ENCODE peak calls at places on chromosomes 3 and 15, in eight cellular contexts. A, Z, D, P, V, Y, S and Q are unnamed samples.
A peak's percentile ranks its signal among the peaks of the same experiment; 100 is the strongest.

GRCh38 chr3:140341817-140342403 is 336.0 kb upstream of the TRIM42 start:
- DNase-seq in D (no peak), Y (no peak), S (no peak), A (no peak), Z (no peak), P (no peak), V (no peak), Q (no peak)

GRCh38 chr3:24254649-24255048 is 240.0 kb downstream of the THRB start:
- DNase-seq in S (no peak), V (peak; percentile 83), A (no peak), D (no peak), Z (peak; percentile 77), P (no peak), Y (no peak), Q (no peak)

GRCh38 chr3:7508821-7509220 is 647.9 kb downstream of the GRM7 start:
- DNase-seq in D (no peak), P (no peak), Z (no peak), Y (no peak), V (no peak), S (no peak), A (no peak), Q (no peak)

GRCh38 chr3:151404316-151404715 is 19.8 kb upstream of the P2RY12 start:
- DNase-seq in Y (no peak), Z (peak; percentile 94), S (no peak), D (no peak), P (no peak), V (peak; percentile 56), A (no peak), Q (no peak)

GRCh38 chr15:72936691-72937679 is 115.3 kb upstream of the NEO1 start:
- DNase-seq in Z (no peak), A (no peak), S (no peak), V (no peak), D (no peak), Y (no peak), P (no peak), Q (no peak)

GRCh38 chr3:118949113-118949760 is 85.4 kb downstream of the IGSF11 start:
- DNase-seq in D (no peak), A (no peak), P (no peak), V (no peak), Z (no peak), Y (no peak), S (no peak), Q (no peak)

GRCh38 chr3:58416191-58416590 is 17.4 kb downstream of the PDHB start:
- DNase-seq in V (no peak), A (no peak), Y (no peak), S (no peak), Z (peak; percentile 89), P (no peak), D (no peak), Q (no peak)

GRCh38 chr15:72236381-72237285 is 5.6 kb upstream of the PKM start:
- DNase-seq in P (no peak), A (no peak), S (no peak), Z (no peak), V (peak; percentile 16), D (no peak), Y (no peak), Q (no peak)

GRCh38 chr3:170751894-170752283 is 118.1 kb downstream of the RPL22L1 start:
- DNase-seq in D (no peak), S (no peak), Y (no peak), P (no peak), V (no peak), Z (no peak), A (no peak), Q (peak; percentile 29)

GRCh38 chr3:27544372-27544865 is 60.2 kb upstream of the SLC4A7 start:
- DNase-seq in Y (no peak), A (no peak), D (no peak), S (no peak), V (peak; percentile 90), P (no peak), Z (peak; percentile 89), Q (no peak)

GRCh38 chr3:112776000-112776399 is 70.7 kb downstream of the CD200R1L start:
- DNase-seq in V (peak; percentile 85), D (no peak), S (no peak), P (no peak), Z (no peak), A (no peak), Y (no peak), Q (no peak)

GRCh38 chr3:14791343-14791945 is 27.3 kb upstream of the FGD5 start:
- DNase-seq in V (peak; percentile 38), S (no peak), Y (peak; percentile 21), D (peak; percentile 77), P (peak; percentile 84), A (no peak), Z (peak; percentile 40), Q (no peak)

GRCh38 chr15:75065467-75065850 is 42.1 kb downstream of the PPCDC start:
- DNase-seq in P (no peak), D (peak; percentile 45), A (no peak), S (no peak), V (peak; percentile 42), Y (no peak), Z (peak; percentile 33), Q (no peak)

GRCh38 chr3:77259701-77260100 is 219.8 kb downstream of the ROBO2 start:
- DNase-seq in D (no peak), A (no peak), Z (no peak), Y (no peak), P (peak; percentile 55), V (no peak), S (no peak), Q (no peak)

GRCh38 chr3:4681301-4681700 is 188.2 kb downstream of the ITPR1 start:
- DNase-seq in A (no peak), P (no peak), V (no peak), S (no peak), D (no peak), Y (no peak), Z (no peak), Q (no peak)

GRCh38 chr3:158105124-158105709 is 1.0 kb downstream of the SHOX2 start:
- DNase-seq in D (no peak), P (peak; percentile 48), V (peak; percentile 47), Y (no peak), Z (no peak), S (no peak), A (no peak), Q (no peak)

GRCh38 chr15:70775160-70775559 is 11.8 kb upstream of the UACA start:
- DNase-seq in V (peak; percentile 91), A (no peak), Z (peak; percentile 86), D (no peak), Y (no peak), S (no peak), P (no peak), Q (no peak)

GRCh38 chr3:124927454-124928079 is 7.0 kb downstream of the MUC13 start:
- DNase-seq in V (no peak), Y (no peak), A (no peak), D (no peak), Z (no peak), S (no peak), P (no peak), Q (no peak)

GRCh38 chr15:48800811-48801460 is 9.9 kb downstream of the CEP152 start:
- DNase-seq in S (peak; percentile 38), D (no peak), A (no peak), V (peak; percentile 59), Y (no peak), Z (peak; percentile 50), P (no peak), Q (peak; percentile 43)

GRCh38 chr15:28989239-28989830 is 103.6 kb downstream of the APBA2 start:
- DNase-seq in S (peak; percentile 87), P (no peak), D (no peak), V (no peak), A (no peak), Z (no peak), Y (no peak), Q (peak; percentile 86)

GRCh38 chr3:46966811-46967210 is 9.7 kb downstream of the CCDC12 start:
- DNase-seq in A (no peak), V (no peak), S (no peak), D (no peak), Z (no peak), Y (no peak), P (peak; percentile 36), Q (no peak)

GRCh38 chr3:164064298-164064697 is 1014.0 kb downstream of the SI start:
- DNase-seq in A (no peak), Y (no peak), P (no peak), S (no peak), Z (no peak), V (no peak), D (no peak), Q (no peak)

GRCh38 chr15:48084759-48085420 is 35.9 kb upstream of the SLC24A5 start:
- DNase-seq in V (peak; percentile 35), Y (no peak), Z (peak; percentile 61), D (no peak), A (no peak), S (no peak), P (no peak), Q (no peak)

GRCh38 chr15:101232677-101233076 is 19.2 kb downstream of the CHSY1 start:
- DNase-seq in A (no peak), P (no peak), Z (no peak), V (no peak), S (no peak), Y (no peak), D (no peak), Q (no peak)

GRCh38 chr15:84598993-84599392 is 1.8 kb upstream of the ZSCAN2 start:
- DNase-seq in V (peak; percentile 74), Z (peak; percentile 61), D (no peak), P (no peak), S (peak; percentile 42), A (no peak), Y (no peak), Q (peak; percentile 72)

GRCh38 chr3:159586587-159587202 is 401.9 kb upstream of the IL12A start:
- DNase-seq in S (no peak), Z (peak; percentile 38), Y (no peak), P (no peak), V (peak; percentile 52), A (no peak), D (no peak), Q (peak; percentile 43)

GRCh38 chr15:91199511-91199910 is 99.5 kb downstream of the SV2B start:
- DNase-seq in Z (no peak), S (no peak), P (no peak), D (no peak), A (no peak), V (no peak), Y (no peak), Q (no peak)

GRCh38 chr3:129248286-129248979 is 973 bp upstream of the COPG1 start:
- DNase-seq in Y (no peak), Z (no peak), S (no peak), V (no peak), A (no peak), P (no peak), D (no peak), Q (no peak)

GRCh38 chr3:127287840-127288239 is at the start of gene PRR20G:
- DNase-seq in Z (no peak), A (no peak), D (no peak), V (no peak), P (no peak), S (no peak), Y (no peak), Q (no peak)

GRCh38 chr3:158727499-158728377 is 4.5 kb downstream of the RARRES1 start:
- DNase-seq in Z (peak; percentile 74), D (no peak), A (no peak), V (peak; percentile 81), Y (peak; percentile 12), S (peak; percentile 49), P (no peak), Q (peak; percentile 80)

GRCh38 chr15:41832208-41832607 is 4.3 kb downstream of the JMJD7 start:
- DNase-seq in D (no peak), A (no peak), Y (no peak), Z (no peak), V (no peak), S (no peak), P (no peak), Q (no peak)

GRCh38 chr3:140859592-140860336 is 81.9 kb upstream of the SLC25A36 start:
- DNase-seq in Z (peak; percentile 56), S (no peak), P (no peak), D (no peak), Y (no peak), A (no peak), V (peak; percentile 36), Q (no peak)

GRCh38 chr3:177618873-177619771 is 421.8 kb upstream of the TBL1XR1 start:
- DNase-seq in D (no peak), Z (peak; percentile 75), V (peak; percentile 78), Y (no peak), P (no peak), S (peak; percentile 88), A (no peak), Q (peak; percentile 81)

GRCh38 chr3:28901029-28901428 is 379.8 kb upstream of the RBMS3 start:
- DNase-seq in D (no peak), Y (no peak), Z (peak; percentile 77), S (no peak), V (peak; percentile 47), A (no peak), P (no peak), Q (no peak)